ENCODE peak calls at places on chromosomes 6 and 20, in four cellular contexts. G is endothelial cell of umbilical vein, R is GM10248, M is OCI-LY7. D is an unnamed sample.

GRCh38 chr6:124674042-124674441 is 288.2 kb upstream of the RNF217 start:
- DNase-seq in M (no peak), G (no peak), R (no peak), D (no peak)

GRCh38 chr6:73631849-73632248 is 21.9 kb downstream of the SLC17A5 start:
- DNase-seq in G (no peak), M (no peak), R (no peak), D (no peak)

GRCh38 chr20:47854687-47855212 is 69.5 kb upstream of the SULF2 start:
- DNase-seq in M (peak), G (peak), R (peak), D (peak)

GRCh38 chr6:125300992-125301434 is 754 bp downstream of the HDDC2 start:
- DNase-seq in M (no peak), G (peak), R (peak), D (no peak)

GRCh38 chr6:14317616-14318015 is 200.0 kb downstream of the CD83 start:
- DNase-seq in G (no peak), R (no peak), M (no peak), D (no peak)

GRCh38 chr6:131823276-131823902 is 15.6 kb downstream of the ENPP1 start:
- DNase-seq in M (no peak), R (no peak), G (no peak), D (no peak)

GRCh38 chr6:62683063-62683462 is 397.0 kb upstream of the KHDRBS2 start:
- DNase-seq in G (no peak), R (no peak), M (no peak), D (no peak)

GRCh38 chr20:62737271-62737761 is 28.7 kb downstream of the NTSR1 start:
- DNase-seq in M (no peak), G (no peak), R (no peak), D (no peak)

GRCh38 chr6:52217761-52218160 is 26.5 kb downstream of the IL17F start:
- DNase-seq in G (no peak), M (no peak), R (no peak), D (no peak)

GRCh38 chr6:162260024-162260423 is 467.5 kb downstream of the PRKN start:
- DNase-seq in M (no peak), G (no peak), R (no peak), D (no peak)

GRCh38 chr6:161128680-161129196 is 137.2 kb downstream of the MAP3K4 start:
- DNase-seq in R (no peak), G (no peak), M (no peak), D (no peak)

GRCh38 chr6:168132531-168133184 is 53.6 kb upstream of the FRMD1 start:
- DNase-seq in M (no peak), G (peak), R (no peak), D (no peak)

GRCh38 chr6:17907467-17908229 is 79.8 kb downstream of the KIF13A start:
- DNase-seq in G (no peak), M (no peak), R (no peak), D (no peak)

GRCh38 chr6:138240476-138241245 is 22.4 kb upstream of the PBOV1 start:
- DNase-seq in M (no peak), G (no peak), R (no peak), D (no peak)

GRCh38 chr6:150273457-150274309 is 95.1 kb upstream of the IYD start:
- DNase-seq in R (no peak), G (no peak), M (peak), D (peak)

GRCh38 chr6:31493875-31494694 is 3.9 kb upstream of the MICB start:
- DNase-seq in G (peak), M (peak), R (peak), D (peak)

GRCh38 chr20:23084845-23085355 is 1.2 kb downstream of the CD93 start:
- DNase-seq in R (no peak), G (peak), M (no peak), D (no peak)

GRCh38 chr6:17466707-17467106 is 73.3 kb downstream of the CAP2 start:
- DNase-seq in M (no peak), G (no peak), R (no peak), D (no peak)

GRCh38 chr20:21395666-21396044 is 1.7 kb downstream of the NKX2-4 start:
- DNase-seq in R (peak), M (no peak), G (no peak), D (peak)

GRCh38 chr6:106511274-106512047 is 117.8 kb downstream of the RTN4IP1 start:
- DNase-seq in G (peak), M (peak), R (peak), D (peak)

GRCh38 chr6:158799051-158799792 is 19.9 kb downstream of the EZR start:
- DNase-seq in M (peak), R (no peak), G (peak), D (no peak)

GRCh38 chr6:5308066-5308465 is 46.8 kb downstream of the FARS2 start:
- DNase-seq in G (no peak), R (no peak), M (no peak), D (no peak)

GRCh38 chr6:134021396-134022122 is 30.9 kb downstream of the SLC2A12 start:
- DNase-seq in G (no peak), R (peak), M (peak), D (no peak)

GRCh38 chr20:33667245-33668086 is 723 bp downstream of the ACTL10 start:
- DNase-seq in M (peak), G (peak), R (peak), D (no peak)

GRCh38 chr6:111291334-111291705 is 191.7 kb downstream of the REV3L start:
- DNase-seq in G (no peak), M (no peak), R (no peak), D (no peak)

GRCh38 chr6:122735618-122736017 is 43.9 kb upstream of the FABP7 start:
- DNase-seq in G (no peak), M (no peak), R (no peak), D (no peak)

GRCh38 chr6:474454-475185 is 83.1 kb downstream of the IRF4 start:
- DNase-seq in R (peak), G (no peak), M (peak), D (peak)

GRCh38 chr20:50220093-50220893 is 29.7 kb downstream of the CEBPB start:
- DNase-seq in R (no peak), M (no peak), G (no peak), D (no peak)

GRCh38 chr6:69155467-69155866 is 520.4 kb downstream of the ADGRB3 start:
- DNase-seq in G (no peak), R (no peak), M (no peak), D (no peak)
- TF ChIP-seq CTCF in G (no peak), R (no peak), M (no peak), D (no peak)

GRCh38 chr6:30075094-30075986 is at the start of gene RNF39:
- DNase-seq in G (no peak), M (no peak), R (peak), D (peak)
- TF ChIP-seq CTCF in G (peak), M (peak), R (peak), D (peak)

GRCh38 chr6:119351005-119351394 is 1.4 kb upstream of the MAN1A1 start:
- DNase-seq in M (peak), R (no peak), G (peak), D (peak)
- TF ChIP-seq CTCF in M (peak), R (peak), G (no peak), D (peak)

GRCh38 chr6:45722876-45723275 is 292.8 kb downstream of the CLIC5 start:
- DNase-seq in G (no peak), R (no peak), M (no peak), D (no peak)

GRCh38 chr6:45724511-45724910 is 291.1 kb downstream of the CLIC5 start:
- DNase-seq in M (no peak), R (no peak), G (peak), D (no peak)

GRCh38 chr6:45718901-45719300 is 296.8 kb downstream of the CLIC5 start:
- DNase-seq in M (no peak), R (no peak), G (no peak), D (no peak)

GRCh38 chr6:45724027-45724426 is 291.6 kb downstream of the CLIC5 start:
- DNase-seq in G (no peak), M (no peak), R (no peak), D (no peak)

DNA sequence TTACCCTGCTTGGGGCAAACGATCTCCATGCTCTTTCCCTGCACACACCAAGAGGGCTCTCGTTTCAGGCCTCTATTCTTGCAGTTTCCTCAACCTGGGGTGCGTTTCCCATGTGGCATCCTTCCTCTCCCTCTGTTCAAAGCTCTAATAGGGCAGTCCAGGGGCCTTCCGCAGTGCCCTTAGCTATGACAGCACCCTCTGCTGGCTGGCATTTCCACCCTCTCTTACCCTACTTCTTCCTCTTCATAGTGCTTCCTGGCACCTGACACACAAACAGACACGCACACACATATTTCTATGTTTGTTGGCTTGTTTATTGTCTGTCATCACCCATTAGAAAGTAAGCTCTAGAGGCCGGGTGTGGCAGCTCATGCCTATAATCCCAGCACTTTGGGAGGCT is 294.0 kb downstream of the CLIC5 start:
- DNase-seq in M (no peak), R (no peak), G (no peak), D (no peak)
- TF ChIP-seq CTCF in M (peak), R (no peak), G (no peak), D (no peak)

GRCh38 chr20:58028123-58028522 is 200.3 kb downstream of the ANKRD60 start:
- DNase-seq in M (no peak), R (no peak), G (no peak), D (no peak)
- TF ChIP-seq CTCF in M (peak), R (no peak), G (peak), D (no peak)

DNA sequence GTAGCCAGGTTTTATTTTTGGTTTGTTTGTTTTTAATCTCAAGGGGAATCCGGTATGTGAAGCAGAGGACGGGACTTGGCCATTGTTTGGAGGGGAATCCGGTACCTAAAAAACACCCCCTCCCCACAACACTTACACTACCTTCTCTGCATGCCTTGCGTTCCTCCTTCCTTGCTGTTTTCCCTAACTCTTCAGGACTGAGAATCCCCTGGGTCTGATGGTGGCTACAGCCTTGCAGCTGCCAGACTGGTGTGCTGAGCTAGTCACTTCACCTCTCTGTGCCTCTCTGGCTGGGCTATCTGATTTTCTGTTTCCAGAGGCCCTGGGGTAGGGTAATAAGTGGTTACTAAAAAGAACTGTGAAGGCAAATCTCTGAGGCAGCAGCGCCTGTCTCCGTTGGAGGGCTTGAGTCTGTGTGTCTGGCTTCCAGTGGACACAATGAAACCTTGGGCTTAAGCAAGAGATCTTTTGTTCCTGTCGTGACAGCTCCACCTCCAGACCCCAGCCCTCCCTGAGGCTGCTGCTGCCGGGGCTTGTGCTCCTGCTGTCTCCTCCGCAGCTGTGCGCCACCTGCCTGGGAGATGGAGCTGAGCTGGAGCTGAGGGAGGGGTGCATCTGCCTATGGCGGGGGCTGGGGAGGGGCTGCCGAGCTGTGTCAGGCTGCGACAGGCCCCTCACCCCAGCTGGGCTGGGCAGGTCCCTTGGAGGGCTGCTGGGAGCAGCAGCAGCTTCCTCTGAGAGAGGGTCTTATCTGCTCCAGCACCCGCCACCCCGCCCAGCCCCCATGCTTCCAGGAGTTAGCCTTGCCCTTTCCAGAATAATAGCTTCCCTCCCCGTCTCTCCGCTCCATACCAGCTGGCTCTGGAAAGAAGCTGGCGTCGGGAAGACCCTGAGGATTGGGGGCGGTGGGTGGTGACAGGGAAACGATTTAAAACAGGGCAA is 65.8 kb upstream of the CCDC167 start:
- DNase-seq in M (no peak), G (peak), R (no peak), D (peak)
- TF ChIP-seq CTCF in M (no peak), G (no peak), R (peak), D (peak)

DNA sequence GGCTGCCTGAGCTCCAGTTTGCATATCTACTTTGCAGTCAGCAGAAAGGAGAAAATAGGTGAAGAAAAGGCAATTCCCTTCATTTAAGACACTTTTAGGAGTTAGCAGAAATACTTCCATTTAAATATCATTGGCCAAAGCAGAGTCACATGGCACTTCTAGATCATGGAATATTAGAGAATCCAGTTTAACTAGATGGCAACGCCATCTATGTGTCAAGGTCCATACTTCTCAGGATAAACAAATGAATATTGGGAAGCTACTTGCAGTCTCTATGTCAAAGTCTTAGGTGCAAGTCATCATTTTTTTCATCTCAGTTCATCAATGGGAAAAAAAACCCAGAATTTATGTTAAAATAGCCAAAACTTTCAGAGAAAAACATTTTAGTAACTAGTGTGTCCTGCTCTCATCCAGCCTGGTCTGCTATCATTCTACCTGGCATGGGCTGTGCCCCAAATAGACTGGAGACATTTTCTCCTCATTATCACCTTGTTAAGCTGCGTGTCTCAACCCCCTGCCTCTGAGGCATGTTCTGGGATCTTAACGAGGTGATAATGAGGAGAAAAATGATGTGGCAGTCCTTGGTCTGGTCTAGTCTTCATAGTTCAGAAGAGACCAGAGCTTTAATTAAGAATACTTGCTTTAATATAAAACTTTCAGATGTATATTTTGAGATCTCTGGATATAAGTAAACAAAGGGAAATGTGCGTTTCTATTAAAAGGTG is 227.3 kb downstream of the TBX18 start:
- DNase-seq in M (no peak), G (no peak), R (no peak), D (no peak)
- TF ChIP-seq CTCF in M (no peak), G (no peak), R (no peak), D (no peak)

DNA sequence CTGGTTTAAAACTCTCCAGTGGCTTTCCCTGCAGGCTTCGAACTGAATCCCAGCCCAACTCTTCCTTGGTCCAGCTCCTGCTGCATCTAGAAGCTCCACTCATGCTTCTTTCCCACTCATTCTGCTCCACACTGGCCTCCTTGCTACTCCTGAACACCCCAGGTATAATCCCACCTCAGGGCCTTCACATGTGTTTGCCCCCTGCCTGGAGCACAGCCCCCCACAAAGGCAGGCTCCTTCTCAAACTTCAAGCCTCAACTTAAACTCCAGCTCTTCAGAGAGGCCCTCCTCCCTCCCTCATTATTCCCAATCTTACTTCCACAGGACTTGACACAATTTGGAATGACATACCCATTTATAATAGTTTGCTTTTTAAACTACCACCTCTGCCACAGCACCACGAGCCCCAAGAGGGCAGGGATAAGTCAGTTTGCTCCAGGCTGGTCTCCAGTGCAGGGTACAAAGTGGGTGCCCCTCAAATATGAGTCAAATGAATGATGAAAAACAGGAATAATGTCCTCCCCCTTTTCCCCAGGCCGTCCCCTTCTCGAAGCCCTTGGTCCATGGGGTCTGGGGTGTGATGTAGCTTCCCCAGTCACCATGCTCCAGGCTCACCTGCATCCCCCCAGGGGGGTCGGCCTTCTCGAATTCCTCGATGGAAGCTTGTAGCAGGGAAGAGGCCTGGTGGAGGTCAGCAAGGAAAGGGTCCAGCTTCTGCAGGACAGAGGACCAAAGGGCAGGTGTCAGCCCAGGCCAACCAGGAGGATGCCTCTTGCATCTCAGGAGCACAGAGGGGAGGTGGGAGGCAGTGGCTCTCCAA is 37.4 kb downstream of the KIAA1755 start:
- DNase-seq in M (no peak), R (no peak), G (no peak), D (no peak)
- TF ChIP-seq CTCF in M (peak), R (no peak), G (no peak), D (no peak)